ENCODE peak calls at places on chromosomes 3 and 15, in ten cellular contexts. N is left lung; R is psoas muscle; F is CD8-positive, alpha-beta T cell; J is A673; T is CD8-positive, alpha-beta memory T cell; Q is SJSA1; A is adipocyte; I is mucosa of descending colon; O is body of pancreas. M is an unnamed sample.

GRCh38 chr15:67176195-67176971 is 78.1 kb downstream of the AAGAB start:
- DNase-seq in N (no peak), R (peak; percentile 84), F (no peak), J (peak; percentile 57), T (no peak), Q (no peak), A (no peak), I (peak; percentile 49), O (peak; percentile 43), M (peak; percentile 32)

GRCh38 chr15:64865126-64865997 is 23.6 kb downstream of the PLEKHO2 start:
- DNase-seq in N (no peak), R (no peak), F (no peak), J (no peak), T (no peak), Q (no peak), A (no peak), I (no peak), O (no peak), M (no peak)

GRCh38 chr3:188673509-188674239 is 498.1 kb upstream of the TPRG1 start:
- DNase-seq in N (no peak), R (no peak), F (no peak), J (peak; percentile 64), T (no peak), Q (peak; percentile 62), A (peak; percentile 93), I (no peak), O (no peak), M (no peak)

GRCh38 chr3:183435701-183436100 is 7.3 kb upstream of the MCF2L2 start:
- DNase-seq in N (no peak), R (no peak), F (no peak), J (no peak), T (no peak), Q (no peak), A (no peak), I (no peak), O (no peak), M (no peak)

GRCh38 chr3:102896851-102897621 is 462.2 kb downstream of the ZPLD1 start:
- DNase-seq in N (no peak), R (no peak), F (no peak), J (no peak), T (no peak), Q (no peak), A (peak; percentile 0), I (no peak), O (no peak), M (no peak)

GRCh38 chr3:193874512-193874911 is 261.4 kb upstream of the HES1 start:
- DNase-seq in N (no peak), R (no peak), F (no peak), J (no peak), T (no peak), Q (no peak), A (no peak), I (no peak), O (no peak), M (no peak)

GRCh38 chr3:127175272-127175671 is 17.7 kb upstream of the PRR23E start:
- DNase-seq in N (no peak), R (no peak), F (no peak), J (no peak), T (no peak), Q (no peak), A (no peak), I (no peak), O (no peak), M (no peak)

GRCh38 chr3:160473978-160474377 is 24.4 kb upstream of the TRIM59 start:
- DNase-seq in N (no peak), R (no peak), F (no peak), J (no peak), T (no peak), Q (peak; percentile 50), A (peak; percentile 92), I (no peak), O (no peak), M (no peak)

GRCh38 chr3:18432752-18433151 is 7.6 kb upstream of the SATB1 start:
- DNase-seq in N (no peak), R (no peak), F (no peak), J (no peak), T (no peak), Q (no peak), A (no peak), I (no peak), O (no peak), M (no peak)

GRCh38 chr3:159664011-159664410 is 324.6 kb upstream of the IL12A start:
- DNase-seq in N (no peak), R (no peak), F (no peak), J (no peak), T (no peak), Q (no peak), A (peak; percentile 14), I (no peak), O (no peak), M (no peak)

GRCh38 chr3:499362-499761 is 302.8 kb downstream of the CHL1 start:
- DNase-seq in N (no peak), R (no peak), F (no peak), J (no peak), T (no peak), Q (no peak), A (no peak), I (no peak), O (no peak), M (no peak)

GRCh38 chr3:41265823-41266273 is 66.5 kb downstream of the CTNNB1 start:
- DNase-seq in N (no peak), R (no peak), F (no peak), J (no peak), T (no peak), Q (peak; percentile 92), A (peak; percentile 13), I (no peak), O (no peak), M (peak; percentile 36)

GRCh38 chr15:40487816-40488682 is 17.3 kb downstream of the CHST14 start:
- DNase-seq in N (no peak), R (no peak), F (no peak), J (no peak), T (no peak), Q (no peak), A (no peak), I (no peak), O (no peak), M (no peak)
- H3K4me3 ChIP-seq in N (no peak overlapping the region), R (no peak overlapping the region), F (no peak overlapping the region), J (no peak overlapping the region), T (no peak overlapping the region), Q (no peak overlapping the region), A (no peak overlapping the region), I (no peak overlapping the region), O (no peak overlapping the region), M (no peak overlapping the region)

GRCh38 chr3:1600206-1600605 is 498.5 kb upstream of the CNTN4 start:
- DNase-seq in N (peak; percentile 42), R (no peak), F (no peak), J (no peak), T (no peak), Q (no peak), A (no peak), I (no peak), O (no peak), M (no peak)
- H3K9me3 ChIP-seq in N (peaks cover 4% of the 10 kb centered on the region), R (no peaks in the 10 kb centered on the region), F (no peaks in the 10 kb centered on the region), J (peaks cover 9% of the 10 kb centered on the region), T (no peaks in the 10 kb centered on the region), Q (peaks cover 2% of the 10 kb centered on the region), A (peaks cover 4% of the 10 kb centered on the region), I (no peaks in the 10 kb centered on the region), O (no peaks in the 10 kb centered on the region), M (peaks cover 3% of the 10 kb centered on the region)

GRCh38 chr3:15331072-15331605 is 1.2 kb downstream of the SH3BP5 start:
- DNase-seq in N (no peak), R (no peak), F (no peak), J (no peak), T (no peak), Q (no peak), A (no peak), I (no peak), O (no peak), M (peak; percentile 31)

GRCh38 chr3:15327941-15328340 is 4.4 kb downstream of the SH3BP5 start:
- DNase-seq in N (no peak), R (peak; percentile 80), F (peak; percentile 39), J (peak; percentile 32), T (no peak), Q (no peak), A (peak; percentile 80), I (peak; percentile 60), O (no peak), M (peak; percentile 96)

GRCh38 chr3:15331606-15332404 is 581 bp downstream of the SH3BP5 start:
- DNase-seq in N (peak; percentile 88), R (peak; percentile 65), F (peak; percentile 28), J (peak; percentile 66), T (peak; percentile 57), Q (peak; percentile 38), A (peak; percentile 63), I (peak; percentile 76), O (peak; percentile 27), M (peak; percentile 52)

GRCh38 chr3:15330031-15330596 is 2.3 kb downstream of the SH3BP5 start:
- DNase-seq in N (no peak), R (peak; percentile 70), F (no peak), J (peak; percentile 98), T (no peak), Q (no peak), A (peak; percentile 95), I (no peak), O (no peak), M (peak; percentile 71)

DNA sequence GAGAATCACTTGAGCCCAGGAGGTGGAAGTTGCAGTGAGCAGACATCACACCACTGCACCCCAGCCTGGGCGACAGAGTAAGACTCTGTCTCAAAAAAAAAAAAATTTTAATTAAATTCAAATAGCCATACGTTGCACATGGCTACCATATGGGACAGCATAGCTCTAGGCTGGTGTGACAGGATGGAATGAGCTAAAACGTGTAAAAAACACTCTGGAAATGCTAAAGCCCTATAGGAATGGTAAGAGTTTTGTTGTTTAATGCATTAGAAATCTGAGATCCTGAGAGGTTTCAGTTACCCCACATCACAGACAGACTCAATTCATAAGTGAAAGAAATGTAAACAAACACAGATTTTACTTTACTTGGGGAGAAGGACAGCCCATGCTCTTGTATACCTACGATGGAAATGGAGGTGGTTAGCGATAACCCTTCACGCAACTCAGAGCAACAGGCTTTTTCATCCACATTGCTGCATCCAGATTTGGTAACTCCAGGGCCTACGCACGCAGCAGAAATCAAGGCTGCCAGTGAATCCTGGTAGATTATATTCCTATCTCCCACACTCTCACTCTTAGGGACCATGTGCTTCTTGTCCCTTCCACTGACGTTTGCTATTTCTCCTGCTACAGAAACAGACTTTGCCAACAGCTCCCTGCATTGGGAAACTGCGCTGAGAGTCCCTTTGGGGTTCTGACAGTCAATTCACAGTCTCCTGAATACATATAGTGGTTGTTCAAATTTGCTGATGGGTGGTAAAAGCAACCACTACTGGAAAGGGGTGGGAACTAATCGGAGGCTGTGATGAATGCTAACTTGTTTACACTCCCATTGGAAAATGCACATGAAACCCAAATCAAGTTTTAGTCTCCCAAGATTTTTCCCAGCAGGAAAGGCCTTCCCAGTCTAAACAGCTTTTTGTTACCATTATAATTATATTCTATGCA is 3.1 kb downstream of the SH3BP5 start:
- DNase-seq in N (no peak), R (no peak), F (no peak), J (peak; percentile 46), T (no peak), Q (no peak), A (no peak), I (no peak), O (no peak), M (peak; percentile 65)
- H3K4me3 ChIP-seq in N (no peak overlapping the region), R (peak overlapping the region; percentile 90), F (no peak overlapping the region), J (no peak overlapping the region), T (no peak overlapping the region), Q (no peak overlapping the region), A (peak overlapping the region; percentile 96), I (no peak overlapping the region), O (no peak overlapping the region), M (no peak overlapping the region)

DNA sequence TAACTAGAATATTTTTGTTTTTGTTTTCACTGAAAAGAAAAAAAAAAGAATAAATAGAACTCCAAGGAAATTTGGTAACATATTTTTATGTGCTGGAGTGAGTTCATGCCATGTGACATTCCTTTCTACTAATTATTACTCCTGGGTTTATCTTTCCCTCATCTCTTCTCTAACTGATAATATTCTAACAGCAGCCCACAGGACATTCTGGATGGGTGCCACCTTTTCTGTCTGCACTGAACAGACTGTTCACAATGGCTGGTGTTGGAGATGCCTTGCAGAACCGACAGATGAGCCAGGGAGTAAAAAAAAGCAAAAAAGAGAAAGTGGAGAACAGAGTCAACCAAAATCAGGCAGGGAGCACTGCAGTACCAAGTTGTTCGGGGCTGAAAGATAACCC is 151.3 kb downstream of the OR4M2 start:
- DNase-seq in N (no peak), R (no peak), F (no peak), J (no peak), T (no peak), Q (no peak), A (no peak), I (no peak), O (no peak), M (no peak)
- H3K9me3 ChIP-seq in N (peaks cover 5% of the 10 kb centered on the region), R (peaks cover 3% of the 10 kb centered on the region), F (no peaks in the 10 kb centered on the region), J (peaks cover 81% of the 10 kb centered on the region), T (no peaks in the 10 kb centered on the region), Q (no peaks in the 10 kb centered on the region), A (peaks cover 4% of the 10 kb centered on the region), I (peaks cover 77% of the 10 kb centered on the region), O (no peaks in the 10 kb centered on the region), M (peaks cover 25% of the 10 kb centered on the region)